ENCODE peak calls at places on chromosomes 4 and X, in five cellular contexts. U, W, Q, N and O are unnamed samples.

GRCh38 chr4:164880489-164881262 is 3.7 kb downstream of the APELA start:
- DNase-seq in W (no peak), Q (no peak), U (no peak), N (no peak), O (no peak)

GRCh38 chr4:19455196-19455595 is 796.5 kb upstream of the SLIT2 start:
- DNase-seq in Q (no peak), N (no peak), W (no peak), U (no peak), O (no peak)

GRCh38 chrX:139787601-139788000 is 79.6 kb upstream of the MCF2 start:
- DNase-seq in W (no peak), N (no peak), Q (no peak), U (no peak), O (no peak)

GRCh38 chrX:103779156-103779555 is 2.5 kb downstream of the PLP1 start:
- DNase-seq in U (peak), W (peak), N (no peak), Q (no peak), O (peak)

GRCh38 chrX:42615161-42615563 is 162.8 kb downstream of the PPP1R2C start:
- DNase-seq in U (no peak), N (no peak), W (no peak), Q (no peak), O (no peak)

GRCh38 chr4:8221476-8221875 is 22.4 kb downstream of the SH3TC1 start:
- DNase-seq in W (peak), Q (no peak), U (peak), N (peak), O (no peak)

GRCh38 chr4:139665690-139666529 is at the start of gene MGST2:
- DNase-seq in U (peak), Q (peak), W (peak), N (peak), O (peak)

GRCh38 chrX:136130931-136131843 is 16.1 kb upstream of the FHL1 start:
- DNase-seq in U (peak), Q (no peak), N (peak), W (peak), O (no peak)

GRCh38 chr4:33825685-33826084 is 2418.6 kb downstream of the ARAP2 start:
- DNase-seq in Q (no peak), U (no peak), N (no peak), W (no peak), O (no peak)

GRCh38 chrX:148811236-148811635 is 310.8 kb downstream of the AFF2 start:
- DNase-seq in N (no peak), Q (no peak), W (no peak), U (peak), O (no peak)